ENCODE peak calls at places on chromosomes 16 and 17, in five cellular contexts. A, J, D, N and W are unnamed samples.

GRCh38 chr17:80688994-80689635 is 144.5 kb downstream of the RPTOR start:
- DNase-seq in D (no peak), A (no peak), J (no peak), N (no peak), W (no peak)

GRCh38 chr16:88970095-88970494 is 6.9 kb downstream of the CBFA2T3 start:
- DNase-seq in A (no peak), D (no peak), J (no peak), N (no peak), W (no peak)

GRCh38 chr17:77666881-77667395 is 291.6 kb upstream of the TNRC6C start:
- DNase-seq in J (no peak), A (no peak), N (no peak), D (no peak), W (no peak)

GRCh38 chr16:57512296-57513001 is 23.9 kb downstream of the CCDC102A start:
- DNase-seq in D (no peak), N (no peak), A (no peak), J (no peak), W (no peak)

GRCh38 chr17:17269926-17270773 is 10.9 kb downstream of the COPS3 start:
- DNase-seq in N (no peak), D (no peak), J (no peak), A (no peak), W (no peak)

GRCh38 chr16:5193877-5194276 is 96.3 kb upstream of the EEF2KMT start:
- DNase-seq in D (no peak), A (no peak), N (no peak), J (no peak), W (no peak)

GRCh38 chr17:77235370-77236080 is 94.8 kb downstream of the SEC14L1 start:
- DNase-seq in A (peak; percentile 92), D (peak; percentile 81), J (peak; percentile 28), N (peak; percentile 39), W (peak; percentile 85)

GRCh38 chr16:3444032-3444388 is 530 bp downstream of the NAA60 start:
- DNase-seq in J (no peak), D (peak; percentile 69), N (no peak), A (peak; percentile 29), W (peak; percentile 70)

GRCh38 chr17:43758497-43759174 is at the start of gene SOST:
- DNase-seq in A (no peak), D (no peak), J (no peak), N (no peak), W (no peak)

GRCh38 chr17:31678431-31678830 is 180.6 kb downstream of the COPRS start:
- DNase-seq in N (no peak), D (peak; percentile 40), A (peak; percentile 61), J (no peak), W (peak; percentile 49)

GRCh38 chr17:54899721-54900456 is 763 bp upstream of the TOM1L1 start:
- DNase-seq in J (no peak), D (no peak), N (no peak), A (no peak), W (no peak)

GRCh38 chr17:38604479-38605229 is 1.1 kb downstream of the SRCIN1 start:
- DNase-seq in D (no peak), A (no peak), J (no peak), N (peak; percentile 45), W (no peak)

GRCh38 chr17:66540131-66540781 is 237.8 kb downstream of the PRKCA start:
- DNase-seq in A (no peak), N (peak; percentile 76), D (peak; percentile 74), J (no peak), W (peak; percentile 82)

GRCh38 chr16:25018972-25019617 is 3.9 kb upstream of the ARHGAP17 start:
- DNase-seq in D (no peak), A (no peak), N (no peak), J (no peak), W (no peak)